ENCODE peak calls at places on chromosome 13, in four cellular contexts. One of them, this sample, is unnamed. For H3K36me3, the result is how much of the 10 kb centered on the place peaks cover.

GRCh38 chr13:41562083-41562482 is 104.7 kb downstream of the RGCC start:
- DNase-seq in tibial nerve: peak
- DNase-seq in HCT116: no peak
- DNase-seq in mesendoderm: no peak
- DNase-seq in this sample: no peak

GRCh38 chr13:36130542-36131214 is 504 bp downstream of the DCLK1 start:
- DNase-seq in tibial nerve: no peak
- DNase-seq in mesendoderm: peak
- DNase-seq in HCT116: no peak
- DNase-seq in this sample: no peak

GRCh38 chr13:59680429-59681024 is 483.2 kb downstream of the DIAPH3 start:
- DNase-seq in mesendoderm: peak
- DNase-seq in HCT116: peak
- DNase-seq in tibial nerve: no peak
- DNase-seq in this sample: no peak

GRCh38 chr13:112616586-112617381 is 28.8 kb upstream of the TUBGCP3 start:
- DNase-seq in tibial nerve: no peak
- DNase-seq in HCT116: peak
- DNase-seq in mesendoderm: peak
- DNase-seq in this sample: peak

GRCh38 chr13:31773538-31773937 is 34.2 kb downstream of the RXFP2 start:
- DNase-seq in mesendoderm: no peak
- DNase-seq in HCT116: no peak
- DNase-seq in tibial nerve: no peak
- DNase-seq in this sample: no peak

GRCh38 chr13:86725105-86725504 is 925.9 kb upstream of the SLITRK6 start:
- DNase-seq in mesendoderm: peak
- DNase-seq in tibial nerve: no peak
- DNase-seq in HCT116: no peak
- DNase-seq in this sample: no peak

GRCh38 chr13:40251343-40252032 is 415.0 kb downstream of the FOXO1 start:
- DNase-seq in tibial nerve: no peak
- DNase-seq in mesendoderm: no peak
- DNase-seq in HCT116: no peak
- DNase-seq in this sample: no peak

GRCh38 chr13:61255035-61255796 is 160.4 kb downstream of the PCDH20 start:
- DNase-seq in tibial nerve: no peak
- DNase-seq in mesendoderm: peak
- DNase-seq in HCT116: peak
- DNase-seq in this sample: no peak

GRCh38 chr13:40149611-40150283 is 494.3 kb downstream of the COG6 start:
- DNase-seq in mesendoderm: no peak
- DNase-seq in tibial nerve: no peak
- DNase-seq in HCT116: no peak
- DNase-seq in this sample: no peak

GRCh38 chr13:106230450-106230849 is 305.0 kb downstream of the EFNB2 start:
- DNase-seq in mesendoderm: no peak
- DNase-seq in tibial nerve: no peak
- DNase-seq in HCT116: no peak
- DNase-seq in this sample: no peak

GRCh38 chr13:40333238-40333637 is 333.2 kb downstream of the FOXO1 start:
- DNase-seq in HCT116: no peak
- DNase-seq in mesendoderm: no peak
- DNase-seq in tibial nerve: no peak
- DNase-seq in this sample: no peak

GRCh38 chr13:36345438-36346221 is 564 bp downstream of the SPART start:
- DNase-seq in mesendoderm: peak
- DNase-seq in HCT116: no peak
- DNase-seq in tibial nerve: peak
- DNase-seq in this sample: no peak

GRCh38 chr13:76016799-76017198 is 380.7 kb downstream of the LMO7 start:
- DNase-seq in HCT116: peak
- DNase-seq in tibial nerve: no peak
- DNase-seq in mesendoderm: peak
- DNase-seq in this sample: no peak

GRCh38 chr13:74111901-74112824 is 22.0 kb downstream of the KLF12 start:
- DNase-seq in mesendoderm: no peak
- DNase-seq in tibial nerve: no peak
- DNase-seq in HCT116: no peak
- DNase-seq in this sample: no peak

GRCh38 chr13:97975280-97975850 is 21.9 kb downstream of the IPO5 start:
- DNase-seq in tibial nerve: no peak
- DNase-seq in mesendoderm: no peak
- DNase-seq in HCT116: no peak
- DNase-seq in this sample: no peak

GRCh38 chr13:51303882-51304281 is 35.6 kb upstream of the SERPINE3 start:
- DNase-seq in mesendoderm: no peak
- DNase-seq in HCT116: no peak
- DNase-seq in tibial nerve: no peak
- DNase-seq in this sample: no peak

GRCh38 chr13:105442941-105443340 is 1092.5 kb downstream of the EFNB2 start:
- DNase-seq in HCT116: peak
- DNase-seq in mesendoderm: peak
- DNase-seq in tibial nerve: no peak
- DNase-seq in this sample: no peak

GRCh38 chr13:113625965-113626661 is 31.9 kb downstream of the ATP4B start:
- DNase-seq in HCT116: no peak
- DNase-seq in mesendoderm: peak
- DNase-seq in tibial nerve: no peak
- DNase-seq in this sample: peak
- H3K36me3 ChIP-seq in HCT116: half or more
- H3K36me3 ChIP-seq in mesendoderm: under half
- H3K36me3 ChIP-seq in tibial nerve: half or more
- H3K36me3 ChIP-seq in this sample: under half

GRCh38 chr13:114309086-114309485 is 5.2 kb upstream of the CHAMP1 start:
- DNase-seq in mesendoderm: no peak
- DNase-seq in HCT116: no peak
- DNase-seq in tibial nerve: no peak
- DNase-seq in this sample: no peak

GRCh38 chr13:114299604-114300305 is 14.5 kb upstream of the CHAMP1 start:
- DNase-seq in mesendoderm: no peak
- DNase-seq in tibial nerve: no peak
- DNase-seq in HCT116: no peak
- DNase-seq in this sample: no peak

GRCh38 chr13:114304346-114305034 is 9.8 kb upstream of the CHAMP1 start:
- DNase-seq in HCT116: no peak
- DNase-seq in mesendoderm: no peak
- DNase-seq in tibial nerve: no peak
- DNase-seq in this sample: no peak

GRCh38 chr13:114298866-114299265 is 15.4 kb upstream of the CHAMP1 start:
- DNase-seq in tibial nerve: no peak
- DNase-seq in mesendoderm: no peak
- DNase-seq in HCT116: no peak
- DNase-seq in this sample: no peak

GRCh38 chr13:114303700-114304327 is 10.5 kb upstream of the CHAMP1 start:
- DNase-seq in HCT116: no peak
- DNase-seq in mesendoderm: peak
- DNase-seq in tibial nerve: no peak
- DNase-seq in this sample: no peak
- H3K36me3 ChIP-seq in HCT116: under half
- H3K36me3 ChIP-seq in mesendoderm: under half
- H3K36me3 ChIP-seq in tibial nerve: half or more
- H3K36me3 ChIP-seq in this sample: under half

GRCh38 chr13:110664673-110665072 is 41.2 kb downstream of the CARS2 start:
- DNase-seq in mesendoderm: no peak
- DNase-seq in tibial nerve: no peak
- DNase-seq in HCT116: no peak
- DNase-seq in this sample: no peak
- H3K36me3 ChIP-seq in mesendoderm: under half
- H3K36me3 ChIP-seq in tibial nerve: half or more
- H3K36me3 ChIP-seq in HCT116: half or more
- H3K36me3 ChIP-seq in this sample: under half

DNA sequence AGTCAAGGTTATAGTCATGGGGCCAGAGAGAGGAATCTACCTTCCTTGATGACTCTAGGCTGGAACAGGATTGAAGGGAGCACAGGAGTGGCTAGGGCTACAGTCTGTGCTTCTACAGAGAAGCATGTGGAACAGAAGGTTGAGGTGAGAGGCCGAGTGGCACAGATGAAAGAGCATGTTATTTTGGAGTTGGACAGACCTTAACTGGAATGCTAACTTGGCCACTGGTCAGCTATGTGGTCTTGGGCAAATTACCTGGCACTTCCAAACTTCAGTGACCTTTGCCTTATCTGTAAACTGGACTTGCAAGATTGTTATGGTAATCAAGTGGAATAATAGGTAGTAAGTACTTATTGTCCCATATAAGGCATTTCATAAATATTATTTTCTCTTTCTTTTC is 252.7 kb downstream of the KCNRG start:
- DNase-seq in mesendoderm: no peak
- DNase-seq in HCT116: no peak
- DNase-seq in tibial nerve: no peak
- DNase-seq in this sample: no peak
- H3K36me3 ChIP-seq in mesendoderm: under half
- H3K36me3 ChIP-seq in HCT116: under half
- H3K36me3 ChIP-seq in tibial nerve: under half
- H3K36me3 ChIP-seq in this sample: under half

GRCh38 chr13:109114991-109115390 is 485.6 kb downstream of the MYO16 start:
- DNase-seq in HCT116: no peak
- DNase-seq in mesendoderm: no peak
- DNase-seq in tibial nerve: no peak
- DNase-seq in this sample: no peak

GRCh38 chr13:109111141-109111540 is 481.7 kb downstream of the MYO16 start:
- DNase-seq in HCT116: no peak
- DNase-seq in tibial nerve: no peak
- DNase-seq in mesendoderm: no peak
- DNase-seq in this sample: no peak

GRCh38 chr13:109110159-109110558 is 480.7 kb downstream of the MYO16 start:
- DNase-seq in HCT116: no peak
- DNase-seq in tibial nerve: no peak
- DNase-seq in mesendoderm: no peak
- DNase-seq in this sample: no peak

DNA sequence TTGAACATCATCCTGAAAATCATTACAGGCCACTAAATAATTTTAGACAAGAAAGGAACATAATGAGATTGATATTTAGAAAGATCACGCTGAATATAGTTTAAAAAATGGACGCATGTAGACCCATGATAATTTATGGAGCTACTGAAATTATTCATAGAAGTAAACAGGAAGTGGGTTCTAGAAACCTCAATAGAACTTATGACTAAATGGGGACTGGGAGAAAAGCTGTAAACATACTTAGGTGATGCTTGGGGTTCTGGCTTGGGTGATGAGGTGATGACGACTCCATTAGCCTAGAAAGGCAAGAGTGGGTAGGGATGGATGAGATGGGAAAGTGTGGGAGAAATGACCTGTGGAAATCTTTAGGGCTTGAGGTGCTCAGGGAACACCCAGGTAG is 484.0 kb downstream of the MYO16 start:
- DNase-seq in tibial nerve: no peak
- DNase-seq in HCT116: no peak
- DNase-seq in mesendoderm: no peak
- DNase-seq in this sample: no peak
- H3K36me3 ChIP-seq in tibial nerve: under half
- H3K36me3 ChIP-seq in HCT116: under half
- H3K36me3 ChIP-seq in mesendoderm: under half
- H3K36me3 ChIP-seq in this sample: under half

DNA sequence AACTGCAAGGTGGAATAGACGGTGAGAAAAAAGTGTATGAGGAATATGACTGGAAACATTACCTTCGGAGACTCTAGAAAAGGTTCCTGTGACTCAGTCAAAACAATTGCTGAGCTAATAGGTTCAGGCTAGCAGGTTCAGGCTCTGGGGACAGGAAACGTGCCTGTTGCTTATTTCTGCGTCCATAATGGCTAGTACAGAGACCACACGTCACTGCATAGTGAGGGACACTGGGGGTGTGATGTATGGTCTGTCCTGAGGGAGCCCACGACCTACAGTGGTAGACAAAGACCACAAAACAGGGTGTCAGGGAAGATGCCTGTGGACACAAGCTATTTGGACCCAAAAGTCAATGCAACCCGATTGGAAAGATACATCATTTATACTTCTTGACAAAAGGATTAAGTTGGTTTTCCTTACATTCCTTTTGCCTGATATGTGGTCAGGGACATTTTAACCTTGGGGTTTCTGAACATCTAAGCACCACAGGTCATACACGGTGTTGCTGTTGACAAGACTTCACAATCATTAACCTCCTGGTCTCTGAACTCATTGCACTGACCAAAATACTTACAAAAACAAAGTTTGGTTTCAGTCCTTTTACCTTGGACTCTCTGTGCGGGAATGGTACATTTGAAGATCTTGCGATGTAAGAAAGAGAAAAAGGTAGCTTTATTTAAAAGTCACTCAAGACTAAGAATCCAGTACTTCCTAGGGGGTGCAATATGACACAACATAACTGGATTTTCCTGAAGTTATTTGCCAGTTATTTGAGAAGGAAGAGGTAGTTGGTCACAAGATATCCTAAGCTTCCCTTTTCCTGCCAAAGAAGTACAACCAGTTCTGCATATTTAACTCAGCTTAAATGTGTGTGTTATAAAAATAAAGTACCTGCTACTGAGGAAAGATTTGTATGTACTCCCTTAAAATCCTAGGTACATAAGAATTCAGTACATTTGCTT is 20.0 kb downstream of the CRYL1 start:
- DNase-seq in mesendoderm: no peak
- DNase-seq in tibial nerve: no peak
- DNase-seq in HCT116: no peak
- DNase-seq in this sample: no peak
- H3K36me3 ChIP-seq in mesendoderm: under half
- H3K36me3 ChIP-seq in tibial nerve: under half
- H3K36me3 ChIP-seq in HCT116: under half
- H3K36me3 ChIP-seq in this sample: under half

GRCh38 chr13:111269508-111269907 is 50.9 kb upstream of the TEX29 start:
- DNase-seq in mesendoderm: peak
- DNase-seq in HCT116: no peak
- DNase-seq in tibial nerve: no peak
- DNase-seq in this sample: no peak
- H3K36me3 ChIP-seq in mesendoderm: under half
- H3K36me3 ChIP-seq in HCT116: under half
- H3K36me3 ChIP-seq in tibial nerve: half or more
- H3K36me3 ChIP-seq in this sample: under half

DNA sequence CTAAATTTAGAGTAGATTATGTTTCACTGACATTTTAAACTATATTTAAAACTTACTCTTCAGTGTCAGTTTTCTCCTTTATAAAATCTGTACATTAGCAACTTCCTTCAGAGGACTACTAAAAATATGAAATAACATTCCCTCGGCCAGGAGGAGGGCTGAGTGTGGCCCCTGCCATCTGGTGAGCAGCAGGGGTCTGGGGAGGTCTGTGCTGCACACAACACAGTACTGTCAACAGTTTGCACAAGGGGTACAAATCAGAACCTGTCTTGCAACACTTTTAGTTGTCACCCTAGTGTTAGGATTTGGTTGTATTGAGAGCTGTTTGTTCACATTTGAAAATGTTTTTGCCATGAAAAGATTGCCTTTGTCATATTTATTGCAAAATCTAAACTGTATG is 48.9 kb downstream of the TPP2 start:
- DNase-seq in tibial nerve: no peak
- DNase-seq in mesendoderm: no peak
- DNase-seq in HCT116: no peak
- DNase-seq in this sample: no peak
- H3K36me3 ChIP-seq in tibial nerve: half or more
- H3K36me3 ChIP-seq in mesendoderm: under half
- H3K36me3 ChIP-seq in HCT116: half or more
- H3K36me3 ChIP-seq in this sample: under half

GRCh38 chr13:100330662-100331061 is 241.8 kb downstream of the PCCA start:
- DNase-seq in HCT116: no peak
- DNase-seq in mesendoderm: no peak
- DNase-seq in tibial nerve: no peak
- DNase-seq in this sample: no peak
- H3K36me3 ChIP-seq in HCT116: under half
- H3K36me3 ChIP-seq in mesendoderm: under half
- H3K36me3 ChIP-seq in tibial nerve: half or more
- H3K36me3 ChIP-seq in this sample: under half

This sample was measured in Caco-2.